ENCODE peak calls at places on chromosomes 1 and 21, in four cellular contexts. V is effector memory CD4-positive, alpha-beta T cell; S is brain microvascular endothelial cell; N is RWPE1. G is an unnamed sample.
A peak's percentile ranks its signal among the peaks of the same experiment; 100 is the strongest.

GRCh38 chr1:203480525-203481084 is 5.0 kb downstream of the PRELP start:
- DNase-seq in N (peak; percentile 99), S (peak; percentile 40), V (peak; percentile 11), G (peak; percentile 88)

GRCh38 chr1:11730429-11730861 is 5.5 kb upstream of the AGTRAP start:
- DNase-seq in N (no peak), V (peak; percentile 33), S (no peak), G (peak; percentile 56)

GRCh38 chr1:26161408-26162219 is 2.7 kb downstream of the FAM110D start:
- DNase-seq in N (peak; percentile 27), S (no peak), V (peak; percentile 6), G (peak; percentile 65)

GRCh38 chr21:17780539-17780938 is 38.6 kb downstream of the C21orf91 start:
- DNase-seq in N (no peak), S (no peak), V (peak; percentile 41), G (no peak)

GRCh38 chr1:34884961-34885360 is 25.4 kb upstream of the SMIM12 start:
- DNase-seq in V (no peak), S (no peak), N (no peak), G (no peak)

GRCh38 chr1:167342846-167343245 is 122.2 kb downstream of the POU2F1 start:
- DNase-seq in N (peak; percentile 8), S (no peak), V (no peak), G (no peak)

GRCh38 chr1:215290018-215290417 is 207.5 kb downstream of the KCNK2 start:
- DNase-seq in S (no peak), V (no peak), N (peak; percentile 0), G (no peak)

GRCh38 chr1:2468041-2468472 is 8.0 kb upstream of the PLCH2 start:
- DNase-seq in S (no peak), N (no peak), V (peak; percentile 12), G (no peak)

GRCh38 chr21:40404319-40404906 is 442.5 kb downstream of the DSCAM start:
- DNase-seq in V (no peak), S (no peak), N (no peak), G (no peak)

GRCh38 chr1:90959352-90960206 is 62.3 kb downstream of the ZNF644 start:
- DNase-seq in N (peak; percentile 10), V (no peak), S (no peak), G (no peak)

GRCh38 chr1:77399250-77400086 is 117.6 kb downstream of the AK5 start:
- DNase-seq in N (no peak), V (no peak), S (no peak), G (no peak)

GRCh38 chr1:94395748-94396309 is 22.4 kb upstream of the ABCD3 start:
- DNase-seq in V (no peak), S (no peak), N (no peak), G (no peak)

GRCh38 chr1:106868828-106869227 is 187.6 kb upstream of the PRMT6 start:
- DNase-seq in N (no peak), S (no peak), V (no peak), G (no peak)

GRCh38 chr1:70426154-70427131 is 15.4 kb downstream of the CTH start:
- DNase-seq in N (no peak), V (no peak), S (no peak), G (no peak)

DNA sequence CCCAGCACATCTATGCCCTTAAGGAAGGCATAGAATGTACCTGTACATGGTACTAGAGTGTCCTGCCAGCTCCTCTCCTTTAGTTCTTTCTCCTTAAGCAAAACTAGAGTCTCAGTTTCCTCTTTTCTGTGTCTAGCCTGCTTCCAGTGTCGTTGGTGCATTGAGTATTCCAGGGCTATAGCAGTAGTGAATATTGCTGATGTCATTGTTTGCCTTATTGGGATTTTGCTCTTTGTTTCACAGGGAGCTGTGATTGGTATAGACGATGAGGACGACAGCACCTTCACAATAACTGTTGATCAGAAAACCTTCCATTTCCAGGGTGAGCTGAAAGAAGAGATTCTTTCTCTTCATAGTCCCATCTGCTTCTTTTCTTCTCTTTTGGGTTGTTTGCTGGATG is 52.3 kb downstream of the OSBPL9 start:
- DNase-seq in N (no peak), V (no peak), S (no peak), G (no peak)
- H3K27ac ChIP-seq in N (no peak overlapping the region), V (no peak overlapping the region), S (no peak overlapping the region), G (no peak overlapping the region)

GRCh38 chr1:116951175-116951935 is 41.6 kb downstream of the PTGFRN start:
- DNase-seq in V (no peak), N (no peak), S (peak; percentile 49), G (no peak)
- H3K27ac ChIP-seq in V (no peak overlapping the region), N (no peak overlapping the region), S (no peak overlapping the region), G (peak overlapping the region; percentile 29)

DNA sequence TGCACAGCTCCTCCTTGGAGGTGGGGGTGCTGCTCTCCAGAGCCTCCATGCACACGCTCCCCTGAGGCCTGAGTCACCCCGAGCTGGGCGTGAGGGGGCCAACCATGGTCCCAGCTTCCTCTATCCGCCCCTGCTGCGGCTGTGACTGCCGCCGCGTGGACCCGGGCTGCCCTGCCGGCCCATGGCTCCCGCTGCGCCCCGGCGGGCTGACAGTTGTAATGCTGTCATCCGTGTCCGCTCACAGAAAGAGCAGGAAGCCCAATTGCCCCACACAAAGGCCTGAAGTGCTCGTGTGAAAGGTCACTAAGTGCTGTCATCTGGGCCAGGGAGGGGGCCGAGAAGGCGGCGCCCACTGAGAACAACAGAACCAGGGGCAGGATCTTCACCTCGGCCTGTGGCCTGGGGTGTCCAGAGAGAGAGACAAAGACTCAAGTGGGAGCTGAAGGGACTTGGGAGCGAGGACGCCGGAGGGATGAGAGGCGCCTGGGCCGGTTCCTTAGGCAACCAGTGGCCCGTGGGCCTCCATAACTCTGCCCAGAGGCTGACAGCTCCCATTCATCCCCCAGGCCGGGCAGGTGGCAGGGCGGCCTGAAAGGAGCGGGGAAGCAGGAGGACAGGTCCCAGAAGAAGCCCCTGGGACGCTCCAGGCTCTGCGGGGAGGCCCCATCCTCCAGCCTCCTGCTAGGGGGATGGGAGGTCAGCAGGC is 31.5 kb downstream of the OLIG1 start:
- DNase-seq in N (no peak), V (no peak), S (no peak), G (no peak)
- H3K27ac ChIP-seq in N (no peak overlapping the region), V (no peak overlapping the region), S (no peak overlapping the region), G (no peak overlapping the region)

DNA sequence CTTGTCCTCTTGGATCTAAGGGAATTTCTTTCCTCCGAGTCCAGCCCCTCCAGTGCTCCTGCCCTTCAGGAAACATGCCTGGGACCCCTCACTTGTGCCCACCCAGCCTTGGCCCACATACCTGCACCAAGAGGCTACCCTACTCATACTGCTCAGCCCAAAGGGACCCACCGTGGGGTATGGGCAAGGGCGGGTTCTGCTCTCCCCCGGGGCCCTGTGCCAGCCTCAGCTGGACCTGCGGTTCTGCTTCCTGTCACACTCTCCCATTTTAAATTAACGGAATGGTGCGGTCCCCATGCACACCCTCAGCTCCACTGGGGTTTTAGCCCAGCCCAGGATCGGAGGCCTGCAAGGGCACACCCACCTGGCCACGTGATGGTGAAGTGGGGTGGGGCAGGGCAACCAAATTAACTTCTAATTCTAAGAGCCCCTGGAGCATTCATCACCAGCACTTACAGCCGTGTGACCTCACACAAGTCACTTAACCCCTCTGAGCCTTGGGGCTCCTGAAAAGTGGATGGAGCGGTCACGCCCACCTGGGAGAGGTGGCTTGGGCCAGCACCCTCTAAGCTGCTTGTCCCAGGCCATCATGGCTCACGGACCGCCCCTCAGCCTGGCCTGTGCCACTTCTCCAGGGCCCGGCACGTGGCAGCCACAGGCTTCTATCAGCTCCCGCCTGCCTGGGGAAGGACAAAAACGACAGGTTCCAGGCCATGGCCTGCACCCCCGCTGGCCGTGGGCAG is 28.3 kb downstream of the TP73 start:
- DNase-seq in V (no peak), S (no peak), N (no peak), G (no peak)
- H3K27ac ChIP-seq in V (no peak overlapping the region), S (no peak overlapping the region), N (peak overlapping the region; percentile 61), G (no peak overlapping the region)

GRCh38 chr1:27341525-27342252 is at the start of gene SYTL1:
- DNase-seq in S (peak; percentile 64), N (peak; percentile 84), V (peak; percentile 38), G (peak; percentile 78)
- H3K27ac ChIP-seq in S (no peak within 1 kb of the TSS), N (peak within 1 kb of the TSS; percentile 98), V (peak within 1 kb of the TSS; percentile 87), G (peak within 1 kb of the TSS; percentile 71)

DNA sequence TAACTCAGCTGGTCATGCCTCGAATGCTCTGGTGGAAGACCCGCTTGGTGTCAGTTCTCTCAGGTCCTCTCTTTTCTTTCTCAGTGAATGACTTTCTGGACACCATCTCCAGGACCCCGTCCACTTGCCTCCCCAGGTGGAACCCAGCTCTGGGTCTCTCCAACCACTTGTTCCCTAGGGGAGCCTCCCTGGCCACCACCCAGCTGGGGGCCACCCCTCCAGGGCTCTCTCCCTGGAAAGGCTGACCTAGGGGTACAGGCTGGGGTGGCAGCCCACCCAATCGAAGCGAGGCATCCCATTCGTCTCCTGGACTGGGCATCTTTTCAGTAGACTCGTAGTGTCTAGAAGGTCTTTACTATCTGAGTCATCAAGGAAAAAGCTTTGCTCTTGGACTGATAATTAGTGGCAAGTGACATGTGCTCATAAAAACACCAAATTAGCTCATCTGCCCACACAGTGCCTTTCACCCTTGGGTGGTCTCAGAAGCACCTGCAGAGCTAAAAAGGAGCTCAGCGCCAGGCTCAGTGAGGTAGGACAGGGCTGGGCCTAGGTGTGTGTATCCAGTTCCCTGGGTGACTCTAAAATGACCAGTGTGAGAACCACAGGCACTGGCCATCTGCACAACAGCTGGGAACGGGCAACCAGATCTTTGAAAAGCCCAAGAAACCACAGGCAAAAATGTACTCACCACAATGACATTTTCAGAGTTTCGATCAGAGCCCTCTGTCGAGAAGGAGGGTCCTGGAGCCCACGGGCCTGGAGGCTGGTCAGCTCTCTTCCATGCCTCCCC is 2.4 kb upstream of the PDXK start:
- DNase-seq in V (no peak), S (no peak), N (no peak), G (no peak)
- H3K27ac ChIP-seq in V (no peak overlapping the region), S (no peak overlapping the region), N (peak overlapping the region; percentile 99), G (no peak overlapping the region)

DNA sequence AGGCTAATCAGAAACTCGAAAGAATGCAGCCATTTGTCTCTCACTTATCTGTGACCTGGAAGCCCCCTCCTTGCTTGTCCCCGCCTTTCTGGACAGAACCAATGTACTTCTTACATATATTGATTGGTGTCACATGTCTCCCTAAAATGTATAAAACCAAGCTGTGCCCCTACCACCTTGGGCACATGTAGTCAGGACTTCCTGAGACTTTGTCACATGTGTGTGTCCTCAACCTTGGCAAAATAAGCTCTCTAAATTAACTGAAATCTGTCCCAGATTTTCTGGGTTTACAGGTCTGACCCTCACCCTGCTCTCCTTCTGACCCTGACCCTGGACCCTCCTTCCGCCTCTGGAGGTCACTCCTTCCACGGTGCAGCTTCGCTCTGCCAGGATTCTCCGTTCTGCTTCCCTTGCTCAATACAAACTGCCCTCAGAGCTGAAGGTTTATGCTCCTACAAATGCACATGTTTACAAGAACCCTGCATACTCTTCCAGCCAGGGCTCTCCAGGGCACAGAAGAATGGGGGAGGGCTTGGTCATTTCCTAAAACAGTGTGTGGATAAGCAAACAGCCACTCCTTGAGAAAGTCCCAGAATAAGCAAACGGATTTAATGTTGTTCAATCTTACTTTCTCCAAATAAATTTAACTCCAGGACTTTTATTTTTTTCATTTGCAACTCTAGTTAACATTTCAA is 160.5 kb downstream of the ACTL8 start:
- DNase-seq in N (no peak), V (no peak), S (no peak), G (no peak)
- H3K27ac ChIP-seq in N (no peak overlapping the region), V (no peak overlapping the region), S (no peak overlapping the region), G (no peak overlapping the region)

DNA sequence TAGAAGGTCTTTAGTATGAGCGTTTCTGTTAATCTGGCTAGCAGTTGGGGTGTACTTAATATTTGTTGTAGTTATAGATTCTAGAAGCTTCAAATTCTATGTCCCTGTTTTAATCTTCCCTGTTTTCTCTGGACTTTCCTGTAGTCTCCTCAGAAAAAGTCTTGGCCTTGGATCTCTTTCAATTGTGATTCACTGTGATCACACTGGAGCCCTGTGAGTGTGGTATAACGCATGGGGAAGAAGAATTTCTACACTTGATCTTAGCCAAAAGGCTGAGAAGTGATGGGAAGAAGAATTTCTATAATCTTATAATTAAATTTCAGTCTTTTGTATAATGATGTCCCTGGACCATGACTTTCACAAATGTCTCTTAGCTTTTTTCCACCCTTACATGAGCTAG is 36.7 kb upstream of the COP1 start:
- DNase-seq in N (no peak), V (no peak), S (no peak), G (no peak)
- H3K27ac ChIP-seq in N (no peak overlapping the region), V (no peak overlapping the region), S (no peak overlapping the region), G (no peak overlapping the region)